ENCODE peak calls at places on chromosomes 13 and 19, in ten cellular contexts. M is H1, N is NB4, I is esophagus squamous epithelium, B is IMR-90, Y is Peyer's patch, R is breast epithelium, P is uterus, V is ovary, S is spleen. W is an unnamed sample.

GRCh38 chr13:55440465-55441085 is 1700.1 kb upstream of the PRR20A start:
- DNase-seq in M (no peak), N (no peak), I (no peak), B (no peak), Y (no peak), R (no peak), P (no peak), V (no peak), S (no peak), W (no peak)

GRCh38 chr19:6730153-6730804 is 7.1 kb downstream of the GPR108 start:
- DNase-seq in M (peak; percentile 82), N (peak; percentile 37), I (no peak), B (no peak), Y (peak; percentile 74), R (no peak), P (peak; percentile 53), V (peak; percentile 89), S (no peak), W (no peak)

GRCh38 chr19:38028913-38029565 is 122.0 kb downstream of the SIPA1L3 start:
- DNase-seq in M (no peak), N (no peak), I (no peak), B (peak; percentile 44), Y (no peak), R (no peak), P (no peak), V (no peak), S (no peak), W (no peak)

GRCh38 chr13:42957881-42958280 is 34.2 kb downstream of the EPSTI1 start:
- DNase-seq in M (no peak), N (no peak), I (no peak), B (no peak), Y (no peak), R (no peak), P (no peak), V (no peak), S (no peak), W (no peak)

GRCh38 chr13:49536144-49536873 is 40.6 kb downstream of the PHF11 start:
- DNase-seq in M (no peak), N (no peak), I (no peak), B (no peak), Y (no peak), R (no peak), P (no peak), V (no peak), S (no peak), W (no peak)

GRCh38 chr19:40659566-40659965 is 30.9 kb downstream of the NUMBL start:
- DNase-seq in M (no peak), N (no peak), I (no peak), B (no peak), Y (no peak), R (no peak), P (no peak), V (no peak), S (no peak), W (no peak)

GRCh38 chr19:30781519-30781918 is 409.3 kb downstream of the ZNF536 start:
- DNase-seq in M (no peak), N (no peak), I (no peak), B (no peak), Y (no peak), R (no peak), P (no peak), V (no peak), S (no peak), W (no peak)

GRCh38 chr13:51280379-51280940 is 58.3 kb downstream of the FAM124A start:
- DNase-seq in M (no peak), N (no peak), I (no peak), B (no peak), Y (no peak), R (no peak), P (no peak), V (no peak), S (no peak), W (no peak)

GRCh38 chr13:107864543-107865460 is 350.5 kb downstream of the LIG4 start:
- DNase-seq in M (no peak), N (peak; percentile 54), I (no peak), B (peak; percentile 86), Y (no peak), R (no peak), P (no peak), V (peak; percentile 14), S (no peak), W (peak; percentile 47)

GRCh38 chr19:38079926-38080380 is 144.1 kb downstream of the DPF1 start:
- DNase-seq in M (no peak), N (peak; percentile 23), I (no peak), B (peak; percentile 95), Y (no peak), R (no peak), P (no peak), V (no peak), S (no peak), W (peak; percentile 99)

GRCh38 chr19:18951721-18952281 is 10.8 kb upstream of the HOMER3 start:
- DNase-seq in M (no peak), N (peak; percentile 65), I (no peak), B (no peak), Y (no peak), R (no peak), P (no peak), V (no peak), S (no peak), W (no peak)

GRCh38 chr13:77033717-77034302 is 6.9 kb upstream of the FBXL3 start:
- DNase-seq in M (no peak), N (no peak), I (no peak), B (peak; percentile 60), Y (no peak), R (no peak), P (no peak), V (no peak), S (no peak), W (no peak)

GRCh38 chr19:40798997-40799557 is at the start of gene EGLN2:
- DNase-seq in M (no peak), N (peak; percentile 56), I (no peak), B (no peak), Y (no peak), R (no peak), P (no peak), V (no peak), S (no peak), W (peak; percentile 30)

GRCh38 chr13:21619633-21620220 is 15.8 kb upstream of the MICU2 start:
- DNase-seq in M (no peak), N (no peak), I (no peak), B (peak; percentile 17), Y (no peak), R (no peak), P (no peak), V (no peak), S (no peak), W (no peak)

GRCh38 chr13:103615778-103616177 is 549.6 kb upstream of the SLC10A2 start:
- DNase-seq in M (no peak), N (no peak), I (no peak), B (no peak), Y (no peak), R (no peak), P (no peak), V (no peak), S (no peak), W (no peak)

GRCh38 chr19:17323973-17324327 is 10.7 kb downstream of the ANO8 start:
- DNase-seq in M (no peak), N (no peak), I (no peak), B (no peak), Y (peak; percentile 34), R (no peak), P (no peak), V (no peak), S (no peak), W (no peak)

GRCh38 chr19:42450314-42450934 is 7.7 kb upstream of the CXCL17 start:
- DNase-seq in M (peak; percentile 38), N (peak; percentile 82), I (no peak), B (peak; percentile 82), Y (peak; percentile 76), R (peak; percentile 88), P (peak; percentile 84), V (peak; percentile 62), S (peak; percentile 86), W (peak; percentile 71)

GRCh38 chr13:51342706-51343105 is 3.2 kb downstream of the SERPINE3 start:
- DNase-seq in M (no peak), N (no peak), I (no peak), B (peak; percentile 78), Y (no peak), R (no peak), P (no peak), V (no peak), S (no peak), W (no peak)

GRCh38 chr13:107650081-107650701 is 565.1 kb downstream of the LIG4 start:
- DNase-seq in M (peak; percentile 47), N (peak; percentile 58), I (no peak), B (peak; percentile 62), Y (no peak), R (no peak), P (peak; percentile 15), V (peak; percentile 51), S (peak; percentile 68), W (peak; percentile 28)

GRCh38 chr19:2289714-2290435 is 7.9 kb upstream of the PEAK3 start:
- DNase-seq in M (no peak), N (peak; percentile 95), I (no peak), B (no peak), Y (peak; percentile 84), R (no peak), P (no peak), V (no peak), S (peak; percentile 94), W (no peak)
- TF ChIP-seq POLR2A in M (no peak), N (no peak), I (peak; percentile 27), B (no peak), Y (no peak), R (no peak), P (no peak), V (no peak), S (no peak), W (no peak)

DNA sequence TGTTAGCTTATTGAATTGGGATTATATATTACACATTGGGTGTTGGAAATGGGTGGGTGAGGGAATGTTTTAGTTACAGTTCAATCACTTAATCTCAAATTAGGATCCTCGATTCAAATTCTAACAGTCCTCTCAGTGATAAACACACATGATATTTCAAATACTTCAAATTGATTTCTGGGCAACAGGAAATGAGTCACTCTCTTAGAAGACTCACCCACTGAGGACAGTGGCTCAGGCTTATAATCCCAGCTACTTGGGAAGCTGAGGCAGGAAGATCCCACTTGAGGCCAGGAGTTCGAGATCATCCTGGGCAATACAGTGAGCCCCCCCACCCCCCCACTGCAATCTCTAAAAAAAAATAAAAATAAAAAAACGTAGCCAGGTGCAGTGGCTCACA is 435.3 kb downstream of the KLF12 start:
- DNase-seq in M (no peak), N (no peak), I (no peak), B (peak; percentile 44), Y (no peak), R (no peak), P (no peak), V (no peak), S (no peak), W (no peak)
- TF ChIP-seq POLR2A in M (no peak), N (no peak), I (no peak), B (no peak), Y (no peak), R (no peak), P (no peak), V (no peak), S (no peak), W (no peak)

GRCh38 chr19:3620145-3620816 is 6.3 kb downstream of the CACTIN start:
- DNase-seq in M (no peak), N (no peak), I (no peak), B (no peak), Y (no peak), R (no peak), P (no peak), V (no peak), S (no peak), W (no peak)
- TF ChIP-seq POLR2A in M (no peak), N (no peak), I (no peak), B (no peak), Y (no peak), R (no peak), P (no peak), V (no peak), S (no peak), W (no peak)

GRCh38 chr19:49497047-49497789 is 984 bp downstream of the RPS11 start:
- DNase-seq in M (no peak), N (peak; percentile 87), I (no peak), B (peak; percentile 47), Y (peak; percentile 92), R (no peak), P (no peak), V (peak; percentile 61), S (peak; percentile 94), W (no peak)
- TF ChIP-seq POLR2A in M (peak; percentile 77), N (peak; percentile 38), I (peak; percentile 64), B (peak; percentile 37), Y (peak; percentile 59), R (no peak), P (no peak), V (no peak), S (no peak), W (no peak)